ENCODE peak calls at places on chromosomes 4 and X, in eight cellular contexts. F, Q, U, N, W, O, J and I are unnamed samples.

GRCh38 chrX:39728025-39728424 is 369.7 kb downstream of the BCOR start:
- DNase-seq in F (no peak), Q (no peak), U (no peak), N (no peak), W (no peak), O (no peak), J (no peak), I (no peak)

GRCh38 chr4:11297201-11297600 is 131.5 kb downstream of the HS3ST1 start:
- DNase-seq in F (no peak), Q (no peak), U (no peak), N (no peak), W (no peak), O (no peak), J (no peak), I (no peak)

GRCh38 chr4:94548571-94548970 is 96.8 kb downstream of the PDLIM5 start:
- DNase-seq in F (no peak), Q (no peak), U (no peak), N (no peak), W (no peak), O (no peak), J (no peak), I (no peak)

GRCh38 chr4:88765729-88766128 is 68.1 kb upstream of the NAP1L5 start:
- DNase-seq in F (no peak), Q (no peak), U (no peak), N (no peak), W (no peak), O (no peak), J (no peak), I (no peak)

GRCh38 chrX:136936183-136936549 is 55.6 kb upstream of the RBMX start:
- DNase-seq in F (no peak), Q (no peak), U (no peak), N (no peak), W (no peak), O (no peak), J (no peak), I (no peak)

GRCh38 chr4:140755811-140756291 is 334 bp downstream of the TBC1D9 start:
- DNase-seq in F (no peak), Q (peak; percentile 63), U (no peak), N (peak; percentile 63), W (peak; percentile 35), O (peak; percentile 43), J (peak; percentile 52), I (peak; percentile 12)

GRCh38 chr4:52001616-52002015 is 18.5 kb downstream of the LRRC66 start:
- DNase-seq in F (no peak), Q (no peak), U (no peak), N (no peak), W (no peak), O (no peak), J (no peak), I (no peak)

GRCh38 chr4:110087116-110087708 is 111.2 kb downstream of the ELOVL6 start:
- DNase-seq in F (no peak), Q (no peak), U (no peak), N (no peak), W (peak; percentile 12), O (no peak), J (no peak), I (no peak)

GRCh38 chrX:45771114-45771513 is 570.4 kb upstream of the DIPK2B start:
- DNase-seq in F (no peak), Q (no peak), U (no peak), N (no peak), W (no peak), O (no peak), J (no peak), I (no peak)

GRCh38 chr4:137707626-137708025 is 175.3 kb upstream of the PCDH18 start:
- DNase-seq in F (no peak), Q (no peak), U (no peak), N (no peak), W (no peak), O (no peak), J (no peak), I (no peak)

GRCh38 chrX:46376246-46376885 is 168.9 kb downstream of the ZNF674 start:
- DNase-seq in F (no peak), Q (peak; percentile 26), U (no peak), N (no peak), W (peak; percentile 10), O (no peak), J (no peak), I (no peak)

GRCh38 chr4:108900018-108900417 is 137.2 kb upstream of the ETNPPL start:
- DNase-seq in F (no peak), Q (no peak), U (no peak), N (no peak), W (no peak), O (no peak), J (no peak), I (no peak)

GRCh38 chr4:155660436-155660835 is 6.2 kb upstream of the GUCY1A1 start:
- DNase-seq in F (no peak), Q (no peak), U (no peak), N (no peak), W (no peak), O (no peak), J (no peak), I (no peak)

GRCh38 chr4:131093303-131093702 is 1997.4 kb downstream of the C4orf33 start:
- DNase-seq in F (no peak), Q (no peak), U (no peak), N (no peak), W (no peak), O (no peak), J (no peak), I (no peak)

GRCh38 chrX:153708415-153708814 is 15.8 kb downstream of the BCAP31 start:
- DNase-seq in F (no peak), Q (no peak), U (no peak), N (no peak), W (peak; percentile 54), O (peak; percentile 59), J (peak; percentile 74), I (no peak)

GRCh38 chr4:90145331-90145730 is 18.1 kb downstream of the CCSER1 start:
- DNase-seq in F (no peak), Q (no peak), U (no peak), N (no peak), W (no peak), O (no peak), J (no peak), I (no peak)

GRCh38 chrX:119072771-119073170 is at the start of gene CT47C1:
- DNase-seq in F (no peak), Q (no peak), U (no peak), N (no peak), W (no peak), O (no peak), J (no peak), I (no peak)